ENCODE peak calls at places on chromosomes 11 and 22, in seven cellular contexts. W, R, D, L, U, F and I are unnamed samples.

GRCh38 chr11:64359712-64360402 is 895 bp downstream of the RPS6KA4 start:
- DNase-seq in W (no peak), R (no peak), D (no peak), L (no peak), U (peak; percentile 72), F (no peak), I (no peak)

GRCh38 chr22:22057617-22058378 is 75.2 kb upstream of the TOP3B start:
- DNase-seq in W (no peak), R (no peak), D (no peak), L (no peak), U (no peak), F (no peak), I (no peak)

GRCh38 chr11:104916442-104916841 is 18.2 kb upstream of the CASP12 start:
- DNase-seq in W (no peak), R (no peak), D (no peak), L (no peak), U (no peak), F (no peak), I (no peak)

GRCh38 chr11:65852508-65853248 is 5.3 kb downstream of the CFL1 start:
- DNase-seq in W (no peak), R (no peak), D (no peak), L (no peak), U (no peak), F (peak; percentile 65), I (peak; percentile 68)

GRCh38 chr11:110356769-110357671 is 60.6 kb upstream of the RDX start:
- DNase-seq in W (peak; percentile 25), R (no peak), D (no peak), L (no peak), U (no peak), F (no peak), I (no peak)

GRCh38 chr22:45007946-45008852 is 1.6 kb downstream of the PHF21B start:
- DNase-seq in W (no peak), R (no peak), D (no peak), L (no peak), U (peak; percentile 82), F (no peak), I (no peak)

GRCh38 chr11:99571094-99571493 is 550.3 kb downstream of the CNTN5 start:
- DNase-seq in W (no peak), R (no peak), D (no peak), L (no peak), U (no peak), F (no peak), I (no peak)

GRCh38 chr11:121032546-121032945 is 8.6 kb downstream of the TBCEL start:
- DNase-seq in W (no peak), R (no peak), D (no peak), L (no peak), U (no peak), F (no peak), I (no peak)

GRCh38 chr11:62881579-62882427 is 1.1 kb downstream of the SLC3A2 start:
- DNase-seq in W (peak; percentile 98), R (peak; percentile 84), D (peak; percentile 88), L (peak; percentile 99), U (peak; percentile 96), F (peak; percentile 98), I (peak; percentile 98)

GRCh38 chr11:13222285-13222684 is 55.3 kb upstream of the BMAL1 start:
- DNase-seq in W (no peak), R (no peak), D (no peak), L (no peak), U (no peak), F (no peak), I (no peak)

GRCh38 chr11:130159657-130160459 is at the start of gene ST14:
- DNase-seq in W (no peak), R (no peak), D (no peak), L (no peak), U (peak; percentile 67), F (peak; percentile 47), I (no peak)

GRCh38 chr11:35683728-35684339 is 21.3 kb downstream of the TRIM44 start:
- DNase-seq in W (peak; percentile 33), R (no peak), D (no peak), L (no peak), U (no peak), F (no peak), I (no peak)

GRCh38 chr11:99117603-99118002 is 96.9 kb downstream of the CNTN5 start:
- DNase-seq in W (no peak), R (no peak), D (no peak), L (no peak), U (peak; percentile 14), F (no peak), I (no peak)

GRCh38 chr11:134554106-134554505 is 142.1 kb upstream of the B3GAT1 start:
- DNase-seq in W (no peak), R (no peak), D (no peak), L (peak; percentile 22), U (no peak), F (no peak), I (peak; percentile 57)

GRCh38 chr22:28810839-28811491 is 10.6 kb upstream of the XBP1 start:
- DNase-seq in W (peak; percentile 21), R (no peak), D (peak; percentile 20), L (no peak), U (no peak), F (no peak), I (no peak)

GRCh38 chr11:109853156-109853776 is 239.9 kb upstream of the ZC3H12C start:
- DNase-seq in W (peak; percentile 91), R (peak; percentile 32), D (no peak), L (no peak), U (peak; percentile 71), F (no peak), I (no peak)

GRCh38 chr11:112156153-112156552 is 7.7 kb downstream of the IL18 start:
- DNase-seq in W (peak; percentile 16), R (no peak), D (no peak), L (no peak), U (no peak), F (no peak), I (no peak)

GRCh38 chr11:74683941-74684481 is 47.2 kb downstream of the CHRDL2 start:
- DNase-seq in W (no peak), R (no peak), D (no peak), L (peak; percentile 65), U (peak; percentile 16), F (peak; percentile 79), I (peak; percentile 22)

GRCh38 chr11:43557553-43558031 is 122.9 kb upstream of the HSD17B12 start:
- DNase-seq in W (peak; percentile 14), R (no peak), D (no peak), L (no peak), U (peak; percentile 67), F (no peak), I (no peak)

GRCh38 chr11:62340269-62340901 is 3.1 kb downstream of the ASRGL1 start:
- DNase-seq in W (peak; percentile 64), R (no peak), D (peak; percentile 53), L (no peak), U (peak; percentile 77), F (no peak), I (no peak)

GRCh38 chr11:3984896-3985295 is 109.7 kb upstream of the RRM1 start:
- DNase-seq in W (peak; percentile 47), R (no peak), D (peak; percentile 37), L (no peak), U (peak; percentile 63), F (no peak), I (no peak)

GRCh38 chr11:2535673-2536439 is 91.0 kb downstream of the KCNQ1 start:
- DNase-seq in W (no peak), R (no peak), D (no peak), L (peak; percentile 68), U (no peak), F (peak; percentile 77), I (peak; percentile 50)

GRCh38 chr11:134574425-134574824 is 162.4 kb upstream of the B3GAT1 start:
- DNase-seq in W (no peak), R (no peak), D (no peak), L (peak; percentile 12), U (no peak), F (no peak), I (peak; percentile 54)

GRCh38 chr11:70567680-70568503 is 169.6 kb downstream of the CTTN start:
- DNase-seq in W (peak; percentile 29), R (no peak), D (no peak), L (no peak), U (peak; percentile 51), F (peak; percentile 69), I (no peak)